ENCODE peak calls at places on chromosomes 7 and 10, in seven cellular contexts. G is NCI-H1694; Q is amniotic epithelial cell; V is stimulated activated CD4-positive, alpha-beta T cell treated with anti-CD3 and anti-CD28 coated beads, Interleukin-4, amount 100 ng/mL, for 24 hours; E is type B pancreatic cell; F is skeletal muscle cell; A is NCI-H2081. X is an unnamed sample.
A peak's percentile ranks its signal among the peaks of the same experiment; 100 is the strongest.

GRCh38 chr7:8435120-8435519 is 1.7 kb downstream of the NXPH1 start:
- DNase-seq in Q (no peak), A (no peak), E (no peak), F (no peak), V (no peak), G (no peak), X (no peak)

GRCh38 chr10:17992266-17992665 is 40.5 kb downstream of the SLC39A12 start:
- DNase-seq in Q (no peak), V (no peak), A (no peak), G (no peak), F (no peak), E (no peak), X (no peak)

GRCh38 chr7:40717242-40717641 is 582.4 kb downstream of the SUGCT start:
- DNase-seq in A (peak; percentile 53), G (no peak), F (peak; percentile 90), Q (peak; percentile 72), E (peak; percentile 83), V (no peak), X (no peak)

GRCh38 chr7:122412441-122412840 is 107.9 kb upstream of the FEZF1 start:
- DNase-seq in G (no peak), F (no peak), Q (peak; percentile 15), E (no peak), V (no peak), A (no peak), X (no peak)

GRCh38 chr10:67788028-67788886 is 49.7 kb downstream of the DNAJC12 start:
- DNase-seq in A (no peak), G (peak; percentile 50), F (no peak), V (peak; percentile 80), Q (peak; percentile 19), E (no peak), X (no peak)

GRCh38 chr7:72493850-72494661 is 81.9 kb upstream of the CALN1 start:
- DNase-seq in A (peak; percentile 22), E (peak; percentile 76), G (peak; percentile 39), Q (peak; percentile 8), V (peak; percentile 47), F (peak; percentile 1), X (peak; percentile 42)

GRCh38 chr7:142870575-142871259 is 14.8 kb downstream of the TRPV6 start:
- DNase-seq in V (no peak), E (peak; percentile 48), Q (no peak), A (no peak), F (no peak), G (no peak), X (no peak)

GRCh38 chr10:97539523-97540200 is 32.9 kb upstream of the ANKRD2 start:
- DNase-seq in F (peak; percentile 80), A (no peak), E (no peak), Q (peak; percentile 91), V (no peak), G (no peak), X (no peak)

GRCh38 chr10:36280396-36280795 is 638.3 kb upstream of the FZD8 start:
- DNase-seq in V (no peak), G (no peak), F (no peak), A (no peak), Q (peak; percentile 17), E (no peak), X (no peak)

GRCh38 chr10:128062837-128063563 is 63.2 kb downstream of the MKI67 start:
- DNase-seq in G (no peak), V (peak; percentile 55), E (no peak), F (no peak), Q (no peak), A (no peak), X (no peak)

GRCh38 chr7:16986775-16987174 is 105.0 kb upstream of the AGR3 start:
- DNase-seq in E (no peak), F (no peak), V (no peak), G (no peak), A (no peak), Q (no peak), X (no peak)

GRCh38 chr7:1103009-1103788 is 15.3 kb downstream of the GPER1 start:
- DNase-seq in V (peak; percentile 28), F (no peak), Q (no peak), E (no peak), G (no peak), A (no peak), X (no peak)

GRCh38 chr10:124550305-124551034 is 88.8 kb downstream of the LHPP start:
- DNase-seq in V (no peak), F (no peak), G (no peak), A (no peak), Q (no peak), E (no peak), X (no peak)

GRCh38 chr7:33087858-33088257 is 21.3 kb downstream of the RP9 start:
- DNase-seq in G (no peak), A (no peak), Q (no peak), E (no peak), V (no peak), F (no peak), X (no peak)

GRCh38 chr10:1180071-1180730 is 124.0 kb downstream of the WDR37 start:
- DNase-seq in E (no peak), G (no peak), F (no peak), Q (no peak), V (no peak), A (no peak), X (no peak)

GRCh38 chr10:130361351-130362105 is 225.3 kb downstream of the GLRX3 start:
- DNase-seq in F (no peak), A (no peak), V (no peak), Q (no peak), E (peak; percentile 40), G (no peak), X (no peak)

GRCh38 chr7:143013473-143013872 is 13.5 kb downstream of the OR9A2 start:
- DNase-seq in V (no peak), A (no peak), F (peak; percentile 54), Q (peak; percentile 58), E (no peak), G (no peak), X (no peak)

GRCh38 chr7:20466425-20467125 is 135.9 kb downstream of the ITGB8 start:
- DNase-seq in G (no peak), F (no peak), E (no peak), V (no peak), A (no peak), Q (no peak), X (no peak)

GRCh38 chr10:101218423-101219136 is 10.7 kb downstream of the LBX1 start:
- DNase-seq in F (no peak), A (no peak), Q (no peak), G (no peak), E (no peak), V (no peak), X (no peak)